ENCODE peak calls at places on chromosomes 11 and 22, in four cellular contexts. One of them, this sample, is unnamed.

GRCh38 chr22:35558031-35558430 is 17.4 kb downstream of the RASD2 start:
- DNase-seq in activated CD4-positive, alpha-beta T cell treated with anti-CD3 and anti-CD28 coated beads, Interleukin-2, amount 50 U/mL, for 1 hour: no peak
- DNase-seq in GDM1: no peak
- DNase-seq in endodermal cell: no peak
- DNase-seq in this sample: no peak

GRCh38 chr11:17076517-17077239 is 789 bp downstream of the RPS13 start:
- DNase-seq in activated CD4-positive, alpha-beta T cell treated with anti-CD3 and anti-CD28 coated beads, Interleukin-2, amount 50 U/mL, for 1 hour: no peak
- DNase-seq in endodermal cell: no peak
- DNase-seq in GDM1: no peak
- DNase-seq in this sample: no peak

GRCh38 chr11:128195057-128195751 is 392.2 kb downstream of the ETS1 start:
- DNase-seq in GDM1: peak
- DNase-seq in activated CD4-positive, alpha-beta T cell treated with anti-CD3 and anti-CD28 coated beads, Interleukin-2, amount 50 U/mL, for 1 hour: peak
- DNase-seq in endodermal cell: no peak
- DNase-seq in this sample: peak

GRCh38 chr11:115206365-115207022 is 297.7 kb downstream of the CADM1 start:
- DNase-seq in GDM1: no peak
- DNase-seq in activated CD4-positive, alpha-beta T cell treated with anti-CD3 and anti-CD28 coated beads, Interleukin-2, amount 50 U/mL, for 1 hour: no peak
- DNase-seq in endodermal cell: no peak
- DNase-seq in this sample: no peak

GRCh38 chr11:97854357-97854756 is 1166.4 kb upstream of the CNTN5 start:
- DNase-seq in activated CD4-positive, alpha-beta T cell treated with anti-CD3 and anti-CD28 coated beads, Interleukin-2, amount 50 U/mL, for 1 hour: no peak
- DNase-seq in endodermal cell: no peak
- DNase-seq in GDM1: no peak
- DNase-seq in this sample: no peak

GRCh38 chr11:43532046-43532445 is 148.5 kb upstream of the HSD17B12 start:
- DNase-seq in activated CD4-positive, alpha-beta T cell treated with anti-CD3 and anti-CD28 coated beads, Interleukin-2, amount 50 U/mL, for 1 hour: no peak
- DNase-seq in endodermal cell: no peak
- DNase-seq in GDM1: no peak
- DNase-seq in this sample: no peak

GRCh38 chr11:88051386-88051785 is 123.9 kb downstream of the RAB38 start:
- DNase-seq in GDM1: no peak
- DNase-seq in endodermal cell: no peak
- DNase-seq in activated CD4-positive, alpha-beta T cell treated with anti-CD3 and anti-CD28 coated beads, Interleukin-2, amount 50 U/mL, for 1 hour: no peak
- DNase-seq in this sample: no peak

GRCh38 chr22:38924197-38924952 is 33.0 kb upstream of the APOBEC3A start:
- DNase-seq in GDM1: no peak
- DNase-seq in activated CD4-positive, alpha-beta T cell treated with anti-CD3 and anti-CD28 coated beads, Interleukin-2, amount 50 U/mL, for 1 hour: no peak
- DNase-seq in endodermal cell: no peak
- DNase-seq in this sample: no peak

GRCh38 chr11:762421-763072 is 14.7 kb downstream of the GATD1 start:
- DNase-seq in activated CD4-positive, alpha-beta T cell treated with anti-CD3 and anti-CD28 coated beads, Interleukin-2, amount 50 U/mL, for 1 hour: no peak
- DNase-seq in GDM1: no peak
- DNase-seq in endodermal cell: peak
- DNase-seq in this sample: no peak

GRCh38 chr11:112786196-112786595 is 175.0 kb upstream of the NCAM1 start:
- DNase-seq in GDM1: no peak
- DNase-seq in activated CD4-positive, alpha-beta T cell treated with anti-CD3 and anti-CD28 coated beads, Interleukin-2, amount 50 U/mL, for 1 hour: no peak
- DNase-seq in endodermal cell: no peak
- DNase-seq in this sample: no peak

GRCh38 chr11:117851852-117852251 is 24.6 kb downstream of the FXYD6 start:
- DNase-seq in GDM1: no peak
- DNase-seq in endodermal cell: no peak
- DNase-seq in activated CD4-positive, alpha-beta T cell treated with anti-CD3 and anti-CD28 coated beads, Interleukin-2, amount 50 U/mL, for 1 hour: no peak
- DNase-seq in this sample: no peak

GRCh38 chr22:24503137-24503850 is 8.2 kb downstream of the UPB1 start:
- DNase-seq in GDM1: peak
- DNase-seq in endodermal cell: peak
- DNase-seq in activated CD4-positive, alpha-beta T cell treated with anti-CD3 and anti-CD28 coated beads, Interleukin-2, amount 50 U/mL, for 1 hour: peak
- DNase-seq in this sample: peak

GRCh38 chr11:46471943-46472661 is 80.5 kb upstream of the CHRM4 start:
- DNase-seq in activated CD4-positive, alpha-beta T cell treated with anti-CD3 and anti-CD28 coated beads, Interleukin-2, amount 50 U/mL, for 1 hour: no peak
- DNase-seq in GDM1: no peak
- DNase-seq in endodermal cell: no peak
- DNase-seq in this sample: no peak